ENCODE peak calls at places on chromosomes 6 and 20, in six cellular contexts. A is prostate gland; U is gastrocnemius medialis; V is effector memory CD4-positive, alpha-beta T cell; S is astrocyte; J is adrenal gland. C is an unnamed sample. For H3K4me1, the result is how much of the 10 kb centered on the place peaks cover.

GRCh38 chr6:42099340-42100028 is 42.9 kb downstream of the C6orf132 start:
- DNase-seq in A (peak), U (no peak), V (no peak), S (peak), J (peak), C (no peak)

GRCh38 chr20:16528078-16528477 is 45.2 kb downstream of the KIF16B start:
- DNase-seq in A (peak), U (peak), V (no peak), S (peak), J (peak), C (no peak)

GRCh38 chr6:116971959-116972358 is 94.9 kb downstream of the RFX6 start:
- DNase-seq in A (no peak), U (no peak), V (no peak), S (peak), J (peak), C (no peak)

GRCh38 chr6:38644951-38645350 is 5.2 kb upstream of the BTBD9 start:
- DNase-seq in A (no peak), U (no peak), V (no peak), S (no peak), J (peak), C (no peak)

GRCh38 chr6:123745877-123746276 is 57.8 kb upstream of the NKAIN2 start:
- DNase-seq in A (no peak), U (no peak), V (no peak), S (peak), J (peak), C (no peak)

GRCh38 chr6:140385686-140386085 is 1011.2 kb upstream of the CITED2 start:
- DNase-seq in A (no peak), U (no peak), V (no peak), S (no peak), J (no peak), C (no peak)

GRCh38 chr20:1362484-1362883 is 30.4 kb downstream of the FKBP1A start:
- DNase-seq in A (no peak), U (no peak), V (no peak), S (no peak), J (no peak), C (no peak)

GRCh38 chr6:20242397-20242796 is 30.1 kb upstream of the MBOAT1 start:
- DNase-seq in A (no peak), U (no peak), V (no peak), S (no peak), J (no peak), C (no peak)

GRCh38 chr6:161850572-161850971 is 576.7 kb upstream of the AGPAT4 start:
- DNase-seq in A (no peak), U (no peak), V (no peak), S (peak), J (no peak), C (no peak)

GRCh38 chr6:33160728-33161323 is 31.4 kb downstream of the COL11A2 start:
- DNase-seq in A (peak), U (no peak), V (no peak), S (peak), J (peak), C (peak)

GRCh38 chr6:82955841-82956240 is 109.8 kb downstream of the UBE3D start:
- DNase-seq in A (no peak), U (no peak), V (no peak), S (peak), J (no peak), C (no peak)

GRCh38 chr20:31674895-31675827 is 37.4 kb downstream of the COX4I2 start:
- DNase-seq in A (no peak), U (peak), V (peak), S (peak), J (peak), C (peak)

GRCh38 chr6:109008537-109008950 is 86.1 kb downstream of the SESN1 start:
- DNase-seq in A (no peak), U (no peak), V (no peak), S (peak), J (no peak), C (no peak)

GRCh38 chr6:37818536-37819176 is 871 bp upstream of the ZFAND3 start:
- DNase-seq in A (peak), U (peak), V (peak), S (peak), J (peak), C (peak)

GRCh38 chr6:78910611-78911134 is 43.3 kb downstream of the IRAK1BP1 start:
- DNase-seq in A (no peak), U (no peak), V (no peak), S (peak), J (peak), C (peak)

GRCh38 chr6:127186889-127187288 is 68.4 kb downstream of the RSPO3 start:
- DNase-seq in A (no peak), U (peak), V (peak), S (no peak), J (peak), C (peak)

GRCh38 chr6:150002710-150003109 is 22.6 kb downstream of the RAET1L start:
- DNase-seq in A (no peak), U (no peak), V (no peak), S (no peak), J (no peak), C (no peak)

GRCh38 chr6:68635412-68635705 is 277 bp downstream of the ADGRB3 start:
- DNase-seq in A (no peak), U (no peak), V (no peak), S (no peak), J (no peak), C (no peak)

GRCh38 chr6:68638225-68638900 is 3.3 kb downstream of the ADGRB3 start:
- DNase-seq in A (no peak), U (no peak), V (no peak), S (no peak), J (peak), C (no peak)

GRCh38 chr6:68635706-68636513 is 828 bp downstream of the ADGRB3 start:
- DNase-seq in A (peak), U (no peak), V (no peak), S (no peak), J (no peak), C (no peak)

GRCh38 chr6:68637782-68638181 is 2.7 kb downstream of the ADGRB3 start:
- DNase-seq in A (no peak), U (no peak), V (no peak), S (no peak), J (no peak), C (no peak)

DNA sequence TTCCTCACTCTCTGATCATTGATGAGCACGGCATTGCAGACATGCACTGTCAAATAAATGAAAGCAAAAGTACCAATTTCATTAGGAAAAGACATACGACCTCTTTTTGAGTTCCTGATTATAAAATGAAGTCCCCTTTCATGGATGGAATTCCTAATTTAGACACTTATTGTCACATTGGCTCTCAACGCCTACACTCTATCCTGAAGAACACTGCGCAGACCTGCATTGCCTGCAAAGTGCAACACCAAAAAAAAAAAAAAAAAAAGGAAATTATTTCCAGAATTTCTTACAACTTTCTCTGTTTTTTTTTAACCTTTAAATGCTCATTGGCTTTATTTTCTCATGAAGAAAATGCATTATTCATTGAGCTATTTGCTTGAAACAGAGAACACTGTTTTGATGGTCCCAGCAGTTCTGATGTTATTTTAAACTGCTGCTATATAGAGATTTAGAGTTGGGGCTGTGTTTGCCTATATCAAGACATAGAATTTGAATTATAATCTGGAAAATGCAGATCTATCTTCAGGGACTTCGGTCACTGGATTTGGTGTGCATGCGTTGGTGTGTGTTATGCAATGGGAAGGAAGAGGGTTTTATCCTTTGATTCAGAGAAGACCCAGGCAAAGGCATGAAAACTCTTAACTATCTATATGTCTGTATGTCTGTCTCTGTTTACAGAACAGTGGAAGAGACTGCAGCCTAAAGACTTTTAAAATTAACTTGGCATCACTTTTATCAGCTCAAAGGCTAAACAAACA is 1.8 kb downstream of the ADGRB3 start:
- DNase-seq in A (no peak), U (no peak), V (no peak), S (no peak), J (no peak), C (no peak)
- H3K4me3 ChIP-seq in A (no peak), U (peak), V (no peak), S (peak), J (no peak), C (peak)

GRCh38 chr6:56524891-56525703 is 117.6 kb downstream of the DST start:
- DNase-seq in A (no peak), U (no peak), V (no peak), S (peak), J (no peak), C (no peak)
- H3K4me1 ChIP-seq in A (under half), U (under half), V (under half), S (under half), J (half or more), C (under half)

GRCh38 chr6:136323431-136324112 is 33.9 kb upstream of the BCLAF1 start:
- DNase-seq in A (no peak), U (no peak), V (no peak), S (peak), J (no peak), C (no peak)
- H3K27ac ChIP-seq in A (no peak), U (no peak), V (no peak), S (no peak), J (no peak), C (no peak)

DNA sequence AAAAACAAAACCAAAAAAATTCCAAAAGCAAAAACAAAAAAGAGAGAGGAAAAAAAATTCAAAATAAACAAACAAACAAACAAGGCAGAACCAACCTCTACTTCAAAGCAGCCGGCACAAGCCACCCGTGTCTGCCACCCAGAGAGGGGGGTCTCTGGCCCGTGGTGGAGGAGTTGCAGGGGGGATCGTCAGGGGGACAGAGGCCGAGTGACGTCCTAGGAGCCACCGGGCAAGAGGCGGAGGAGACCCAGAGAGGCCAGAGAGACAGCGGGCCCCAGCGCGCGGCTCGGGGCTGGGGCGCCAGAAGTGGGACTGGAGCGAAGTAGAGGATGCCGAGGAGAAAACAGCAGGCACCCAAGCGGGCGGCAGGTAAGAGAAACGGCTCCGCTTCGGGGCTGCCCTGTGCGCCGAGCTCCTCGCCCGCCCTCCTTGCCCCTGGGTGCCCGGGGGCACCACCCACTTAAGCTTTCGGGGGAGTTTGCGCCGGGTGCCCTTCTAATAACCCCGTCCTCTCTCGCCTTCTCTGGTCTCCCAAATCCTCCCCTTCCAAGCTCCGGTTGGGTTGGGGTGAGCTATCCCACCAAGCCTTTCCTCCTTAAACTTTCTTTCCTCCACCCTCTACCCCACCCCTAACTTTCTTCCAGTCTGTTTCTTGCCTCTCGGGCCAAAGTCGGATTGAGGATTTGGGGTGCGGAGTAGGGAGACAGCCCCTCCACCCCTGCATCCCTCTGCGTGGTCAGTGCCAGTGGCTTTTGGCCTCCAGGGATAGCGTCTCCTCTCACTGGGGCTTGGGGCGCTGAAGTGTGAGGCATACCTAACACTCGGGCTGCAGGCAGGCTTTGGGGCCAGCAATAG is 1.0 kb downstream of the TSHZ2 start:
- DNase-seq in A (peak), U (no peak), V (no peak), S (no peak), J (peak), C (no peak)
- H3K4me3 ChIP-seq in A (peak), U (peak), V (peak), S (peak), J (peak), C (peak)